ENCODE peak calls at places on chromosome 9, in eight cellular contexts. D is naive thymus-derived CD8-positive, alpha-beta T cell; L is HuH-7; N is stimulated activated CD4-positive, alpha-beta T cell treated with anti-CD3 and anti-CD28 coated beads, Interleukin-1b, Interleukin-23, amount 100 ng/mL, for 1 hour; U is anterior cingulate cortex; K is NCI-H2029; H is cardiac septum; J is GM13976. T is an unnamed sample.

GRCh38 chr9:129111762-129112151 is 542 bp downstream of the PTPA start:
- DNase-seq in D (no peak), L (peak), N (no peak), U (peak), K (no peak), H (no peak), J (peak), T (peak)

GRCh38 chr9:134637696-134638502 is 3.7 kb upstream of the COL5A1 start:
- DNase-seq in D (no peak), L (no peak), N (no peak), U (no peak), K (no peak), H (no peak), J (no peak), T (no peak)

GRCh38 chr9:4197548-4197947 is 102.3 kb downstream of the GLIS3 start:
- DNase-seq in D (no peak), L (peak), N (no peak), U (no peak), K (no peak), H (no peak), J (no peak), T (peak)

GRCh38 chr9:127521919-127522304 is 70.6 kb downstream of the LRSAM1 start:
- DNase-seq in D (no peak), L (no peak), N (no peak), U (no peak), K (no peak), H (no peak), J (no peak), T (no peak)

GRCh38 chr9:117926031-117926655 is 221.9 kb downstream of the TLR4 start:
- DNase-seq in D (no peak), L (no peak), N (no peak), U (no peak), K (no peak), H (no peak), J (no peak), T (no peak)

GRCh38 chr9:88737876-88738275 is 202.9 kb downstream of the NXNL2 start:
- DNase-seq in D (no peak), L (no peak), N (no peak), U (no peak), K (no peak), H (no peak), J (no peak), T (no peak)

GRCh38 chr9:69758981-69759477 is 782 bp downstream of the PTAR1 start:
- DNase-seq in D (no peak), L (no peak), N (no peak), U (no peak), K (no peak), H (no peak), J (no peak), T (no peak)

GRCh38 chr9:124769451-124770358 is 1.4 kb downstream of the NR6A1 start:
- DNase-seq in D (no peak), L (peak), N (no peak), U (no peak), K (no peak), H (no peak), J (peak), T (no peak)

GRCh38 chr9:82184524-82184923 is 196.0 kb downstream of the SPATA31D1 start:
- DNase-seq in D (no peak), L (no peak), N (no peak), U (no peak), K (no peak), H (no peak), J (no peak), T (peak)

GRCh38 chr9:92954078-92954861 is 6.9 kb downstream of the FGD3 start:
- DNase-seq in D (peak), L (no peak), N (peak), U (no peak), K (peak), H (no peak), J (no peak), T (no peak)

GRCh38 chr9:94867281-94867841 is 140.9 kb downstream of the AOPEP start:
- DNase-seq in D (no peak), L (peak), N (no peak), U (no peak), K (peak), H (peak), J (no peak), T (no peak)

GRCh38 chr9:106623558-106623957 is 239.4 kb upstream of the ZNF462 start:
- DNase-seq in D (no peak), L (no peak), N (no peak), U (no peak), K (no peak), H (no peak), J (no peak), T (no peak)

GRCh38 chr9:105968811-105969466 is 274.6 kb downstream of the TMEM38B start:
- DNase-seq in D (no peak), L (no peak), N (no peak), U (no peak), K (no peak), H (no peak), J (no peak), T (no peak)

GRCh38 chr9:130128251-130128650 is 44.0 kb upstream of the NCS1 start:
- DNase-seq in D (peak), L (no peak), N (peak), U (no peak), K (no peak), H (no peak), J (no peak), T (peak)

GRCh38 chr9:121700165-121700830 is 48.9 kb downstream of the DAB2IP start:
- DNase-seq in D (no peak), L (no peak), N (no peak), U (peak), K (peak), H (no peak), J (peak), T (no peak)

GRCh38 chr9:101117091-101117490 is 88.6 kb downstream of the PLPPR1 start:
- DNase-seq in D (no peak), L (no peak), N (no peak), U (no peak), K (no peak), H (no peak), J (no peak), T (no peak)